ENCODE peak calls at places on chromosomes 2 and 18, in six cellular contexts. One of them, this sample, is unnamed.
A peak's percentile ranks its signal among the peaks of the same experiment; 100 is the strongest.

GRCh38 chr2:118216224-118216623 is 128.0 kb downstream of the INSIG2 start:
- DNase-seq in T follicular helper cell: no peak
- DNase-seq in activated T-cell treated with anti-CD3 and anti-CD28 coated beads, Interleukin-2, amount 50 U/mL, for 24 hours: no peak
- DNase-seq in H54: no peak
- DNase-seq in NCI-H526: no peak
- DNase-seq in HEK293T: no peak
- DNase-seq in this sample: no peak

GRCh38 chr18:37364237-37364636 is 201.4 kb downstream of the CELF4 start:
- DNase-seq in T follicular helper cell: no peak
- DNase-seq in activated T-cell treated with anti-CD3 and anti-CD28 coated beads, Interleukin-2, amount 50 U/mL, for 24 hours: no peak
- DNase-seq in H54: no peak
- DNase-seq in NCI-H526: no peak
- DNase-seq in HEK293T: no peak
- DNase-seq in this sample: no peak

GRCh38 chr2:234329202-234329930 is 167.5 kb downstream of the ARL4C start:
- DNase-seq in T follicular helper cell: no peak
- DNase-seq in activated T-cell treated with anti-CD3 and anti-CD28 coated beads, Interleukin-2, amount 50 U/mL, for 24 hours: no peak
- DNase-seq in H54: no peak
- DNase-seq in NCI-H526: no peak
- DNase-seq in HEK293T: no peak
- DNase-seq in this sample: peak; percentile 63

GRCh38 chr18:42163316-42163715 is 208.3 kb downstream of the PIK3C3 start:
- DNase-seq in T follicular helper cell: no peak
- DNase-seq in activated T-cell treated with anti-CD3 and anti-CD28 coated beads, Interleukin-2, amount 50 U/mL, for 24 hours: no peak
- DNase-seq in H54: no peak
- DNase-seq in NCI-H526: no peak
- DNase-seq in HEK293T: no peak
- DNase-seq in this sample: no peak

GRCh38 chr2:15997728-15998280 is 57.5 kb downstream of the MYCN start:
- DNase-seq in T follicular helper cell: no peak
- DNase-seq in activated T-cell treated with anti-CD3 and anti-CD28 coated beads, Interleukin-2, amount 50 U/mL, for 24 hours: no peak
- DNase-seq in H54: no peak
- DNase-seq in NCI-H526: no peak
- DNase-seq in HEK293T: no peak
- DNase-seq in this sample: no peak

GRCh38 chr2:134289225-134289624 is 35.4 kb downstream of the MGAT5 start:
- DNase-seq in T follicular helper cell: no peak
- DNase-seq in activated T-cell treated with anti-CD3 and anti-CD28 coated beads, Interleukin-2, amount 50 U/mL, for 24 hours: peak; percentile 57
- DNase-seq in H54: no peak
- DNase-seq in NCI-H526: no peak
- DNase-seq in HEK293T: no peak
- DNase-seq in this sample: no peak

GRCh38 chr2:183416741-183417140 is 292.5 kb downstream of the NUP35 start:
- DNase-seq in T follicular helper cell: no peak
- DNase-seq in activated T-cell treated with anti-CD3 and anti-CD28 coated beads, Interleukin-2, amount 50 U/mL, for 24 hours: no peak
- DNase-seq in H54: no peak
- DNase-seq in NCI-H526: no peak
- DNase-seq in HEK293T: no peak
- DNase-seq in this sample: no peak

GRCh38 chr2:204550738-204551137 is 5.5 kb downstream of the PARD3B start:
- DNase-seq in T follicular helper cell: no peak
- DNase-seq in activated T-cell treated with anti-CD3 and anti-CD28 coated beads, Interleukin-2, amount 50 U/mL, for 24 hours: no peak
- DNase-seq in H54: no peak
- DNase-seq in NCI-H526: no peak
- DNase-seq in HEK293T: no peak
- DNase-seq in this sample: peak; percentile 41

GRCh38 chr2:74747411-74748080 is 86.4 kb upstream of the HK2 start:
- DNase-seq in T follicular helper cell: no peak
- DNase-seq in activated T-cell treated with anti-CD3 and anti-CD28 coated beads, Interleukin-2, amount 50 U/mL, for 24 hours: no peak
- DNase-seq in H54: no peak
- DNase-seq in NCI-H526: no peak
- DNase-seq in HEK293T: no peak
- DNase-seq in this sample: peak; percentile 53

GRCh38 chr2:237134831-237135230 is 49.1 kb downstream of the COPS8 start:
- DNase-seq in T follicular helper cell: no peak
- DNase-seq in activated T-cell treated with anti-CD3 and anti-CD28 coated beads, Interleukin-2, amount 50 U/mL, for 24 hours: no peak
- DNase-seq in H54: no peak
- DNase-seq in NCI-H526: no peak
- DNase-seq in HEK293T: no peak
- DNase-seq in this sample: no peak

GRCh38 chr18:63882333-63883141 is 5.0 kb upstream of the SERPINB2 start:
- DNase-seq in T follicular helper cell: no peak
- DNase-seq in activated T-cell treated with anti-CD3 and anti-CD28 coated beads, Interleukin-2, amount 50 U/mL, for 24 hours: no peak
- DNase-seq in H54: peak; percentile 11
- DNase-seq in NCI-H526: no peak
- DNase-seq in HEK293T: no peak
- DNase-seq in this sample: peak; percentile 61

GRCh38 chr2:88082781-88083180 is 15.2 kb downstream of the SMYD1 start:
- DNase-seq in T follicular helper cell: no peak
- DNase-seq in activated T-cell treated with anti-CD3 and anti-CD28 coated beads, Interleukin-2, amount 50 U/mL, for 24 hours: no peak
- DNase-seq in H54: no peak
- DNase-seq in NCI-H526: peak; percentile 64
- DNase-seq in HEK293T: no peak
- DNase-seq in this sample: no peak

GRCh38 chr18:26017929-26018328 is 72.5 kb downstream of the SS18 start:
- DNase-seq in T follicular helper cell: no peak
- DNase-seq in activated T-cell treated with anti-CD3 and anti-CD28 coated beads, Interleukin-2, amount 50 U/mL, for 24 hours: no peak
- DNase-seq in H54: no peak
- DNase-seq in NCI-H526: no peak
- DNase-seq in HEK293T: no peak
- DNase-seq in this sample: no peak

GRCh38 chr18:76405761-76406356 is 89.2 kb downstream of the ZNF516 start:
- DNase-seq in T follicular helper cell: no peak
- DNase-seq in activated T-cell treated with anti-CD3 and anti-CD28 coated beads, Interleukin-2, amount 50 U/mL, for 24 hours: peak; percentile 76
- DNase-seq in H54: no peak
- DNase-seq in NCI-H526: peak; percentile 6
- DNase-seq in HEK293T: peak; percentile 8
- DNase-seq in this sample: peak; percentile 21

GRCh38 chr18:40133253-40133652 is 1821.8 kb upstream of the PIK3C3 start:
- DNase-seq in T follicular helper cell: no peak
- DNase-seq in activated T-cell treated with anti-CD3 and anti-CD28 coated beads, Interleukin-2, amount 50 U/mL, for 24 hours: no peak
- DNase-seq in H54: no peak
- DNase-seq in NCI-H526: no peak
- DNase-seq in HEK293T: no peak
- DNase-seq in this sample: no peak

GRCh38 chr2:12710301-12710700 is 6.4 kb upstream of the TRIB2 start:
- DNase-seq in T follicular helper cell: no peak
- DNase-seq in activated T-cell treated with anti-CD3 and anti-CD28 coated beads, Interleukin-2, amount 50 U/mL, for 24 hours: no peak
- DNase-seq in H54: no peak
- DNase-seq in NCI-H526: no peak
- DNase-seq in HEK293T: no peak
- DNase-seq in this sample: no peak

GRCh38 chr2:210157546-210157945 is 13.7 kb downstream of the KANSL1L start:
- DNase-seq in T follicular helper cell: no peak
- DNase-seq in activated T-cell treated with anti-CD3 and anti-CD28 coated beads, Interleukin-2, amount 50 U/mL, for 24 hours: no peak
- DNase-seq in H54: no peak
- DNase-seq in NCI-H526: no peak
- DNase-seq in HEK293T: no peak
- DNase-seq in this sample: no peak

GRCh38 chr2:85813211-85813977 is 59.6 kb downstream of the ATOH8 start:
- DNase-seq in T follicular helper cell: no peak
- DNase-seq in activated T-cell treated with anti-CD3 and anti-CD28 coated beads, Interleukin-2, amount 50 U/mL, for 24 hours: peak; percentile 20
- DNase-seq in H54: no peak
- DNase-seq in NCI-H526: no peak
- DNase-seq in HEK293T: no peak
- DNase-seq in this sample: no peak

GRCh38 chr2:60365556-60365955 is 187.9 kb downstream of the BCL11A start:
- DNase-seq in T follicular helper cell: no peak
- DNase-seq in activated T-cell treated with anti-CD3 and anti-CD28 coated beads, Interleukin-2, amount 50 U/mL, for 24 hours: no peak
- DNase-seq in H54: no peak
- DNase-seq in NCI-H526: no peak
- DNase-seq in HEK293T: no peak
- DNase-seq in this sample: no peak

GRCh38 chr2:120261387-120262006 is 8.8 kb downstream of the RALB start:
- DNase-seq in T follicular helper cell: no peak
- DNase-seq in activated T-cell treated with anti-CD3 and anti-CD28 coated beads, Interleukin-2, amount 50 U/mL, for 24 hours: peak; percentile 53
- DNase-seq in H54: no peak
- DNase-seq in NCI-H526: peak; percentile 35
- DNase-seq in HEK293T: no peak
- DNase-seq in this sample: no peak

GRCh38 chr2:127045792-127046501 is 61.0 kb downstream of the BIN1 start:
- DNase-seq in T follicular helper cell: no peak
- DNase-seq in activated T-cell treated with anti-CD3 and anti-CD28 coated beads, Interleukin-2, amount 50 U/mL, for 24 hours: peak; percentile 17
- DNase-seq in H54: no peak
- DNase-seq in NCI-H526: no peak
- DNase-seq in HEK293T: no peak
- DNase-seq in this sample: no peak

GRCh38 chr2:173959358-173959884 is 5.8 kb downstream of the SP3 start:
- DNase-seq in T follicular helper cell: no peak
- DNase-seq in activated T-cell treated with anti-CD3 and anti-CD28 coated beads, Interleukin-2, amount 50 U/mL, for 24 hours: no peak
- DNase-seq in H54: no peak
- DNase-seq in NCI-H526: no peak
- DNase-seq in HEK293T: no peak
- DNase-seq in this sample: no peak

GRCh38 chr2:190582761-190583506 is 48.4 kb upstream of the NEMP2 start:
- DNase-seq in T follicular helper cell: no peak
- DNase-seq in activated T-cell treated with anti-CD3 and anti-CD28 coated beads, Interleukin-2, amount 50 U/mL, for 24 hours: no peak
- DNase-seq in H54: no peak
- DNase-seq in NCI-H526: no peak
- DNase-seq in HEK293T: no peak
- DNase-seq in this sample: no peak

GRCh38 chr2:42249887-42250286 is 80.7 kb downstream of the EML4 start:
- DNase-seq in T follicular helper cell: no peak
- DNase-seq in activated T-cell treated with anti-CD3 and anti-CD28 coated beads, Interleukin-2, amount 50 U/mL, for 24 hours: no peak
- DNase-seq in H54: no peak
- DNase-seq in NCI-H526: no peak
- DNase-seq in HEK293T: no peak
- DNase-seq in this sample: peak; percentile 65

GRCh38 chr2:179981085-179981484 is 26.0 kb downstream of the CWC22 start:
- DNase-seq in T follicular helper cell: no peak
- DNase-seq in activated T-cell treated with anti-CD3 and anti-CD28 coated beads, Interleukin-2, amount 50 U/mL, for 24 hours: no peak
- DNase-seq in H54: no peak
- DNase-seq in NCI-H526: no peak
- DNase-seq in HEK293T: no peak
- DNase-seq in this sample: no peak

GRCh38 chr2:225932741-225933413 is 533.4 kb downstream of the NYAP2 start:
- DNase-seq in T follicular helper cell: no peak
- DNase-seq in activated T-cell treated with anti-CD3 and anti-CD28 coated beads, Interleukin-2, amount 50 U/mL, for 24 hours: no peak
- DNase-seq in H54: no peak
- DNase-seq in NCI-H526: no peak
- DNase-seq in HEK293T: no peak
- DNase-seq in this sample: no peak

GRCh38 chr18:21636769-21637168 is 24.7 kb downstream of the SNRPD1 start:
- DNase-seq in T follicular helper cell: no peak
- DNase-seq in activated T-cell treated with anti-CD3 and anti-CD28 coated beads, Interleukin-2, amount 50 U/mL, for 24 hours: no peak
- DNase-seq in H54: no peak
- DNase-seq in NCI-H526: no peak
- DNase-seq in HEK293T: no peak
- DNase-seq in this sample: no peak

GRCh38 chr2:20224191-20224715 is 677 bp downstream of the SDC1 start:
- DNase-seq in T follicular helper cell: no peak
- DNase-seq in activated T-cell treated with anti-CD3 and anti-CD28 coated beads, Interleukin-2, amount 50 U/mL, for 24 hours: no peak
- DNase-seq in H54: no peak
- DNase-seq in NCI-H526: no peak
- DNase-seq in HEK293T: peak; percentile 41
- DNase-seq in this sample: no peak

GRCh38 chr2:185979546-185980071 is 241.0 kb downstream of the FSIP2 start:
- DNase-seq in T follicular helper cell: no peak
- DNase-seq in activated T-cell treated with anti-CD3 and anti-CD28 coated beads, Interleukin-2, amount 50 U/mL, for 24 hours: no peak
- DNase-seq in H54: peak; percentile 3
- DNase-seq in NCI-H526: no peak
- DNase-seq in HEK293T: peak; percentile 6
- DNase-seq in this sample: peak; percentile 1

GRCh38 chr2:173290046-173290445 is 64.6 kb upstream of the CDCA7 start:
- DNase-seq in T follicular helper cell: no peak
- DNase-seq in activated T-cell treated with anti-CD3 and anti-CD28 coated beads, Interleukin-2, amount 50 U/mL, for 24 hours: no peak
- DNase-seq in H54: no peak
- DNase-seq in NCI-H526: no peak
- DNase-seq in HEK293T: no peak
- DNase-seq in this sample: no peak

GRCh38 chr2:219511547-219512325 is 2.5 kb upstream of the ASIC4 start:
- DNase-seq in T follicular helper cell: no peak
- DNase-seq in activated T-cell treated with anti-CD3 and anti-CD28 coated beads, Interleukin-2, amount 50 U/mL, for 24 hours: no peak
- DNase-seq in H54: no peak
- DNase-seq in NCI-H526: peak; percentile 12
- DNase-seq in HEK293T: no peak
- DNase-seq in this sample: no peak